ENCODE peak calls at places on chromosomes 4 and X, in seven cellular contexts. One of them, this sample, is unnamed.

GRCh38 chr4:134668237-134668636 is 466.6 kb upstream of the PABPC4L start:
- DNase-seq in IMR-90: no peak
- DNase-seq in hepatocyte: no peak
- DNase-seq in aorta: no peak
- DNase-seq in lower lobe of right lung: no peak
- DNase-seq in substantia nigra: no peak
- DNase-seq in osteoblast: no peak
- DNase-seq in this sample: no peak

GRCh38 chrX:67544871-67545771 is 1.3 kb downstream of the AR start:
- DNase-seq in aorta: peak
- DNase-seq in lower lobe of right lung: peak
- DNase-seq in substantia nigra: no peak
- DNase-seq in IMR-90: peak
- DNase-seq in osteoblast: peak
- DNase-seq in hepatocyte: peak
- DNase-seq in this sample: peak

GRCh38 chrX:39810901-39811300 is 286.9 kb downstream of the BCOR start:
- DNase-seq in lower lobe of right lung: no peak
- DNase-seq in osteoblast: peak
- DNase-seq in aorta: no peak
- DNase-seq in IMR-90: no peak
- DNase-seq in hepatocyte: no peak
- DNase-seq in substantia nigra: no peak
- DNase-seq in this sample: no peak

GRCh38 chrX:40908026-40908425 is 172.7 kb upstream of the MED14 start:
- DNase-seq in IMR-90: peak
- DNase-seq in hepatocyte: no peak
- DNase-seq in osteoblast: no peak
- DNase-seq in aorta: no peak
- DNase-seq in substantia nigra: no peak
- DNase-seq in lower lobe of right lung: no peak
- DNase-seq in this sample: no peak

GRCh38 chrX:130299279-130300009 is 30.7 kb upstream of the ZNF280C start:
- DNase-seq in lower lobe of right lung: no peak
- DNase-seq in aorta: no peak
- DNase-seq in IMR-90: no peak
- DNase-seq in osteoblast: no peak
- DNase-seq in substantia nigra: no peak
- DNase-seq in hepatocyte: no peak
- DNase-seq in this sample: no peak

GRCh38 chr4:18020671-18021469 is 685 bp downstream of the LCORL start:
- DNase-seq in hepatocyte: peak
- DNase-seq in IMR-90: peak
- DNase-seq in aorta: peak
- DNase-seq in lower lobe of right lung: peak
- DNase-seq in substantia nigra: peak
- DNase-seq in osteoblast: peak
- DNase-seq in this sample: peak

GRCh38 chr4:127400736-127401346 is 231.9 kb upstream of the INTU start:
- DNase-seq in substantia nigra: peak
- DNase-seq in aorta: peak
- DNase-seq in lower lobe of right lung: no peak
- DNase-seq in osteoblast: peak
- DNase-seq in hepatocyte: peak
- DNase-seq in IMR-90: peak
- DNase-seq in this sample: peak

GRCh38 chr4:38805530-38806145 is 1.0 kb upstream of the TLR1 start:
- DNase-seq in IMR-90: no peak
- DNase-seq in aorta: peak
- DNase-seq in hepatocyte: no peak
- DNase-seq in lower lobe of right lung: peak
- DNase-seq in substantia nigra: peak
- DNase-seq in osteoblast: no peak
- DNase-seq in this sample: peak

GRCh38 chr4:7031526-7032449 is 11.4 kb upstream of the TADA2B start:
- DNase-seq in osteoblast: peak
- DNase-seq in lower lobe of right lung: no peak
- DNase-seq in substantia nigra: no peak
- DNase-seq in aorta: no peak
- DNase-seq in IMR-90: no peak
- DNase-seq in hepatocyte: no peak
- DNase-seq in this sample: no peak

GRCh38 chrX:105882581-105883275 is 60.4 kb downstream of the NRK start:
- DNase-seq in aorta: no peak
- DNase-seq in lower lobe of right lung: no peak
- DNase-seq in substantia nigra: no peak
- DNase-seq in IMR-90: peak
- DNase-seq in hepatocyte: peak
- DNase-seq in osteoblast: no peak
- DNase-seq in this sample: no peak

GRCh38 chrX:107845625-107846024 is 20.0 kb downstream of the MID2 start:
- DNase-seq in lower lobe of right lung: no peak
- DNase-seq in osteoblast: peak
- DNase-seq in IMR-90: no peak
- DNase-seq in aorta: no peak
- DNase-seq in hepatocyte: no peak
- DNase-seq in substantia nigra: no peak
- DNase-seq in this sample: no peak

GRCh38 chr4:2942037-2942531 is 21.1 kb downstream of the NOP14 start:
- DNase-seq in hepatocyte: no peak
- DNase-seq in aorta: no peak
- DNase-seq in substantia nigra: no peak
- DNase-seq in IMR-90: no peak
- DNase-seq in osteoblast: peak
- DNase-seq in lower lobe of right lung: no peak
- DNase-seq in this sample: peak

GRCh38 chrX:71906133-71906532 is 4.5 kb upstream of the NHSL2 start:
- DNase-seq in osteoblast: no peak
- DNase-seq in lower lobe of right lung: no peak
- DNase-seq in substantia nigra: no peak
- DNase-seq in aorta: no peak
- DNase-seq in IMR-90: no peak
- DNase-seq in hepatocyte: no peak
- DNase-seq in this sample: no peak

GRCh38 chrX:147377728-147378127 is 534.0 kb upstream of the FMR1 start:
- DNase-seq in hepatocyte: no peak
- DNase-seq in osteoblast: no peak
- DNase-seq in substantia nigra: no peak
- DNase-seq in IMR-90: no peak
- DNase-seq in aorta: no peak
- DNase-seq in lower lobe of right lung: no peak
- DNase-seq in this sample: no peak

GRCh38 chr4:189117426-189117825 is 823.2 kb upstream of the FRG1 start:
- DNase-seq in hepatocyte: no peak
- DNase-seq in lower lobe of right lung: no peak
- DNase-seq in osteoblast: no peak
- DNase-seq in IMR-90: peak
- DNase-seq in aorta: no peak
- DNase-seq in substantia nigra: no peak
- DNase-seq in this sample: no peak

GRCh38 chrX:7711167-7711566 is 131.8 kb upstream of the VCX start:
- DNase-seq in aorta: no peak
- DNase-seq in substantia nigra: no peak
- DNase-seq in lower lobe of right lung: no peak
- DNase-seq in osteoblast: no peak
- DNase-seq in hepatocyte: no peak
- DNase-seq in IMR-90: no peak
- DNase-seq in this sample: no peak

GRCh38 chr4:7880681-7881080 is 59.0 kb downstream of the AFAP1 start:
- DNase-seq in IMR-90: no peak
- DNase-seq in osteoblast: no peak
- DNase-seq in substantia nigra: no peak
- DNase-seq in aorta: no peak
- DNase-seq in hepatocyte: no peak
- DNase-seq in lower lobe of right lung: no peak
- DNase-seq in this sample: no peak

GRCh38 chr4:6019316-6020263 is 1.4 kb upstream of the C4orf50 start:
- DNase-seq in lower lobe of right lung: no peak
- DNase-seq in osteoblast: peak
- DNase-seq in substantia nigra: peak
- DNase-seq in IMR-90: peak
- DNase-seq in hepatocyte: peak
- DNase-seq in aorta: no peak
- DNase-seq in this sample: peak

GRCh38 chr4:54567327-54567726 is 90.4 kb upstream of the KIT start:
- DNase-seq in aorta: no peak
- DNase-seq in lower lobe of right lung: no peak
- DNase-seq in osteoblast: no peak
- DNase-seq in IMR-90: no peak
- DNase-seq in hepatocyte: no peak
- DNase-seq in substantia nigra: no peak
- DNase-seq in this sample: no peak

GRCh38 chrX:63350551-63350950 is 581 bp downstream of the SPIN4 start:
- DNase-seq in substantia nigra: peak
- DNase-seq in hepatocyte: peak
- DNase-seq in IMR-90: no peak
- DNase-seq in osteoblast: no peak
- DNase-seq in aorta: peak
- DNase-seq in lower lobe of right lung: peak
- DNase-seq in this sample: no peak

GRCh38 chr4:98793658-98794057 is 135.2 kb upstream of the TSPAN5 start:
- DNase-seq in osteoblast: no peak
- DNase-seq in aorta: no peak
- DNase-seq in substantia nigra: no peak
- DNase-seq in IMR-90: no peak
- DNase-seq in hepatocyte: no peak
- DNase-seq in lower lobe of right lung: no peak
- DNase-seq in this sample: no peak

GRCh38 chrX:139949703-139950102 is 15.6 kb downstream of the CXorf66 start:
- DNase-seq in osteoblast: no peak
- DNase-seq in IMR-90: no peak
- DNase-seq in lower lobe of right lung: no peak
- DNase-seq in substantia nigra: no peak
- DNase-seq in hepatocyte: no peak
- DNase-seq in aorta: no peak
- DNase-seq in this sample: no peak

GRCh38 chr4:24488399-24489164 is 95.8 kb downstream of the DHX15 start:
- DNase-seq in hepatocyte: peak
- DNase-seq in substantia nigra: peak
- DNase-seq in aorta: peak
- DNase-seq in lower lobe of right lung: peak
- DNase-seq in osteoblast: peak
- DNase-seq in IMR-90: peak
- DNase-seq in this sample: peak

DNA sequence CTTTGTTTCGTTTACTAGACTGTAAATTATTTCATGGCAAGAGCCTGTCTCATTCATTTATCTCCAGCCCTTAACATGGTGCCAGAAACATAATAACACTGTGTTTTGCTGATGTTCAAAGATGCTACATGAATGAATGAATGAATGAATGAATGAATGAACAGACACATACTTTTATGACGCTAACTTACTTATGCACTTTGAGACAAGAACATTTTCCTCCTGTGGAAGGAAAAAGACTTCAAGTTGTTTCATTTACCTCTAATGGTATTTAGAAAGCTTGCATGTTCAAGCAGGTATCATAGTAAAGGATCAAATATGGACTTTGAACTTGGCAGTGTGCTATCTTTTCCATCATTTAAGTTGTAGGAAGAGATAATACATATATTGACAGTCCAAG is 131.6 kb downstream of the GLRA2 start:
- DNase-seq in aorta: no peak
- DNase-seq in substantia nigra: no peak
- DNase-seq in osteoblast: no peak
- DNase-seq in lower lobe of right lung: no peak
- DNase-seq in IMR-90: no peak
- DNase-seq in hepatocyte: no peak
- DNase-seq in this sample: no peak
- H3K27ac ChIP-seq in aorta: no peak
- H3K27ac ChIP-seq in substantia nigra: no peak
- H3K27ac ChIP-seq in osteoblast: no peak
- H3K27ac ChIP-seq in lower lobe of right lung: no peak
- H3K27ac ChIP-seq in IMR-90: no peak
- H3K27ac ChIP-seq in hepatocyte: no peak
- H3K27ac ChIP-seq in this sample: no peak

GRCh38 chrX:116009871-116010710 is 160.5 kb upstream of the AGTR2 start:
- DNase-seq in hepatocyte: peak
- DNase-seq in aorta: peak
- DNase-seq in osteoblast: no peak
- DNase-seq in substantia nigra: no peak
- DNase-seq in IMR-90: no peak
- DNase-seq in lower lobe of right lung: peak
- DNase-seq in this sample: peak

GRCh38 chrX:116009348-116009747 is 161.2 kb upstream of the AGTR2 start:
- DNase-seq in hepatocyte: no peak
- DNase-seq in aorta: no peak
- DNase-seq in lower lobe of right lung: no peak
- DNase-seq in IMR-90: no peak
- DNase-seq in substantia nigra: no peak
- DNase-seq in osteoblast: no peak
- DNase-seq in this sample: no peak

DNA sequence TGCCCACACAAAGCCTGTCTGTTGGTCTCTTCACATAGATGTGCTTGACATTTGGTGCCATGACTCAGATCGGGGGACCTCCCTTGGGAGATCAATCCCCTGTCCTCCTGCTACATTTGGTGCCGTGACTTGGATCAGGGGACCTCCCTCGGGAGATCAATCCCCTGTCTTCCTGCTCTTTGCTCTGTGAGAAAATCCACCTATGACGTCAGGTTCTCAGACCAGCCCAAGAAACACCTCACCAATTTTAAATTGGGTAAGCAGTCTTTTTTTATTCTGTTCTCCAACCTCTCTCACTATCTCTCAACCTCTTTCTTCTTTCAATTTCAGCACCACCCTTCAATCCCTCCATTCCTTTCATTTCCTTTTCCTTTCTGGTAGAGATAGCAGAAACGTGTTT is 159.6 kb upstream of the AGTR2 start:
- DNase-seq in lower lobe of right lung: no peak
- DNase-seq in substantia nigra: no peak
- DNase-seq in aorta: no peak
- DNase-seq in osteoblast: no peak
- DNase-seq in hepatocyte: no peak
- DNase-seq in IMR-90: no peak
- DNase-seq in this sample: no peak
- H3K27ac ChIP-seq in lower lobe of right lung: no peak
- H3K27ac ChIP-seq in substantia nigra: no peak
- H3K27ac ChIP-seq in aorta: no peak
- H3K27ac ChIP-seq in osteoblast: no peak
- H3K27ac ChIP-seq in hepatocyte: peak
- H3K27ac ChIP-seq in IMR-90: no peak
- H3K27ac ChIP-seq in this sample: no peak

DNA sequence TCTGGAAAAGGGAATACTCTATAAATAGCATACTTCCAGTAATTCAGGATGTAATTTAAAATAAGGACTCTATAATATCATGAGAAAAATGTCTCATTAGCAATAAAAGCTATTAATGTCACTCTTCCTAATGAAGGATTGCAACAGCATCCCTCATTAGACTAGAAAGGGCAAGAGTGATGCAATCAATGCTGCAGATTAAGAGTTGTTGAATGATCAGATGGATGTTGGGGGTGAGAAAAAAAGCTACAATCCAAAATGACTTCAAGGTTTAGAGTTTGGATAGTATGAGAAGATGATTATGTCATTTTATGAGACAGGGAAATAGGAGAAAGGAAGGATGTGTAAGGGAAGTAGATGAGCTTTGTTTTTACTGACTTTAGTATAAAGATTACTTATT is 202.0 kb upstream of the WDFY3 start:
- DNase-seq in aorta: no peak
- DNase-seq in osteoblast: no peak
- DNase-seq in hepatocyte: no peak
- DNase-seq in IMR-90: no peak
- DNase-seq in substantia nigra: no peak
- DNase-seq in lower lobe of right lung: no peak
- DNase-seq in this sample: no peak
- H3K27ac ChIP-seq in aorta: no peak
- H3K27ac ChIP-seq in osteoblast: no peak
- H3K27ac ChIP-seq in hepatocyte: no peak
- H3K27ac ChIP-seq in IMR-90: no peak
- H3K27ac ChIP-seq in substantia nigra: no peak
- H3K27ac ChIP-seq in lower lobe of right lung: no peak
- H3K27ac ChIP-seq in this sample: no peak

GRCh38 chr4:86038037-86038436 is 321.8 kb downstream of the MAPK10 start:
- DNase-seq in substantia nigra: no peak
- DNase-seq in hepatocyte: no peak
- DNase-seq in aorta: no peak
- DNase-seq in lower lobe of right lung: no peak
- DNase-seq in osteoblast: no peak
- DNase-seq in IMR-90: no peak
- DNase-seq in this sample: no peak
- H3K27ac ChIP-seq in substantia nigra: no peak
- H3K27ac ChIP-seq in hepatocyte: no peak
- H3K27ac ChIP-seq in aorta: no peak
- H3K27ac ChIP-seq in lower lobe of right lung: no peak
- H3K27ac ChIP-seq in osteoblast: no peak
- H3K27ac ChIP-seq in IMR-90: no peak
- H3K27ac ChIP-seq in this sample: no peak

This sample was measured in right cardiac atrium.